ENCODE peak calls at places on chromosomes 7 and 10, in six cellular contexts. Y is GM19239, Q is C1 segment of cervical spinal cord, U is NCI-H748 treated with DMSO at 0.1 percent for 48 hours, D is non-pigmented ciliary epithelial cell, E is OCI-M1. Z is an unnamed sample.
A peak's percentile ranks its signal among the peaks of the same experiment; 100 is the strongest.

GRCh38 chr7:132578826-132579225 is 2.6 kb upstream of the PLXNA4 start:
- DNase-seq in D (no peak), E (no peak), U (no peak), Y (no peak), Q (no peak), Z (no peak)

GRCh38 chr7:1331576-1332467 is 99.2 kb downstream of the UNCX start:
- DNase-seq in E (no peak), Q (no peak), Y (no peak), U (no peak), D (no peak), Z (no peak)

GRCh38 chr10:91743460-91743859 is 54.8 kb upstream of the TNKS2 start:
- DNase-seq in D (no peak), U (no peak), Y (no peak), Q (no peak), E (no peak), Z (no peak)

GRCh38 chr7:101669307-101669706 is 40.2 kb upstream of the MYL10 start:
- DNase-seq in E (no peak), Y (no peak), Q (no peak), U (no peak), D (no peak), Z (no peak)

GRCh38 chr7:569071-569855 is 49.6 kb upstream of the PDGFA start:
- DNase-seq in U (no peak), D (no peak), Y (no peak), E (no peak), Q (no peak), Z (no peak)

GRCh38 chr7:51827641-51828040 is 511.0 kb upstream of the COBL start:
- DNase-seq in U (peak; percentile 97), Y (no peak), E (no peak), D (no peak), Q (no peak), Z (no peak)

GRCh38 chr7:4751398-4751947 is 23.9 kb upstream of the AP5Z1 start:
- DNase-seq in E (no peak), U (no peak), D (no peak), Q (no peak), Y (no peak), Z (no peak)

GRCh38 chr10:5758927-5759326 is 54.3 kb downstream of the GDI2 start:
- DNase-seq in E (no peak), D (no peak), Y (no peak), Q (no peak), U (no peak), Z (no peak)